ENCODE peak calls at places on chromosome 18, in eight cellular contexts. N, V, G, B, R, F, A and X are unnamed samples.

GRCh38 chr18:79405019-79405780 is 9.5 kb downstream of the NFATC1 start:
- DNase-seq in F (no peak), B (no peak), G (no peak), A (no peak), R (no peak), N (peak), V (no peak), X (no peak)

GRCh38 chr18:32460046-32460785 is 10.5 kb downstream of the GAREM1 start:
- DNase-seq in V (no peak), G (no peak), R (no peak), A (no peak), F (no peak), N (no peak), B (no peak), X (no peak)

GRCh38 chr18:49618741-49619392 is 57.0 kb downstream of the LIPG start:
- DNase-seq in R (no peak), V (no peak), A (no peak), N (no peak), F (no peak), B (no peak), G (no peak), X (no peak)

GRCh38 chr18:58235001-58235436 is 191.0 kb downstream of the NEDD4L start:
- DNase-seq in A (no peak), G (no peak), V (no peak), N (no peak), F (no peak), R (no peak), B (no peak), X (no peak)

GRCh38 chr18:11407900-11408299 is 201.5 kb upstream of the SLC35G4 start:
- DNase-seq in F (no peak), B (peak), A (no peak), R (no peak), N (no peak), G (no peak), V (no peak), X (no peak)

GRCh38 chr18:63962137-63962536 is 7.7 kb upstream of the SERPINB8 start:
- DNase-seq in V (no peak), A (no peak), G (no peak), B (no peak), F (no peak), R (no peak), N (no peak), X (no peak)

GRCh38 chr18:9335255-9336045 is 877 bp downstream of the TWSG1 start:
- DNase-seq in N (no peak), B (no peak), G (no peak), V (no peak), F (no peak), R (no peak), A (no peak), X (no peak)

GRCh38 chr18:41744664-41745063 is 210.4 kb upstream of the PIK3C3 start:
- DNase-seq in F (no peak), G (no peak), B (peak), R (no peak), A (no peak), N (no peak), V (no peak), X (no peak)

GRCh38 chr18:22556271-22556990 is 138.7 kb upstream of the CTAGE1 start:
- DNase-seq in B (no peak), N (peak), G (no peak), F (no peak), A (no peak), V (no peak), R (no peak), X (no peak)

GRCh38 chr18:46899274-46899948 is 17.9 kb downstream of the PIAS2 start:
- DNase-seq in F (no peak), G (no peak), A (no peak), V (no peak), R (no peak), B (no peak), N (no peak), X (no peak)

GRCh38 chr18:47730795-47731194 is 199.7 kb downstream of the SMAD2 start:
- DNase-seq in V (no peak), N (peak), A (no peak), B (no peak), R (no peak), G (no peak), F (no peak), X (no peak)

GRCh38 chr18:63213936-63214671 is 105.5 kb downstream of the BCL2 start:
- DNase-seq in B (no peak), G (no peak), V (no peak), R (no peak), F (no peak), A (no peak), N (no peak), X (no peak)

GRCh38 chr18:9741821-9742541 is 33.9 kb downstream of the RAB31 start:
- DNase-seq in F (no peak), N (peak), G (no peak), R (no peak), V (no peak), B (no peak), A (no peak), X (no peak)

GRCh38 chr18:12056884-12057402 is 36.7 kb upstream of the ANKRD62 start:
- DNase-seq in R (no peak), B (no peak), N (no peak), V (no peak), G (no peak), F (no peak), A (no peak), X (no peak)

GRCh38 chr18:58861853-58862252 is 2.8 kb upstream of the ZNF532 start:
- DNase-seq in N (no peak), F (no peak), R (no peak), B (peak), V (no peak), G (no peak), A (no peak), X (no peak)

GRCh38 chr18:13813271-13813849 is 10.6 kb upstream of the MC5R start:
- DNase-seq in F (peak), G (peak), A (peak), B (peak), N (no peak), V (peak), R (peak), X (no peak)

GRCh38 chr18:79883461-79884295 is 67.8 kb downstream of the SLC66A2 start:
- DNase-seq in G (no peak), B (no peak), A (no peak), F (no peak), R (no peak), V (no peak), N (no peak), X (no peak)

GRCh38 chr18:67865400-67865799 is 348.9 kb upstream of the DSEL start:
- DNase-seq in G (no peak), N (no peak), V (no peak), A (no peak), R (no peak), F (no peak), B (no peak), X (no peak)

GRCh38 chr18:56516769-56517168 is 121.6 kb downstream of the TXNL1 start:
- DNase-seq in F (no peak), G (no peak), B (no peak), V (no peak), N (no peak), A (no peak), R (no peak), X (no peak)

GRCh38 chr18:48683197-48683596 is 144.4 kb downstream of the CTIF start:
- DNase-seq in F (no peak), A (no peak), V (no peak), R (no peak), G (no peak), N (peak), B (no peak), X (no peak)

GRCh38 chr18:59446012-59446411 is 86.9 kb upstream of the LMAN1 start:
- DNase-seq in N (no peak), B (peak), V (no peak), G (no peak), R (no peak), A (no peak), F (no peak), X (no peak)

GRCh38 chr18:76445275-76445674 is 49.8 kb downstream of the ZNF516 start:
- DNase-seq in G (no peak), V (no peak), N (no peak), A (no peak), F (no peak), R (no peak), B (peak), X (no peak)

GRCh38 chr18:8623549-8624106 is 14.4 kb downstream of the RAB12 start:
- DNase-seq in A (no peak), V (peak), N (no peak), G (no peak), B (peak), F (no peak), R (no peak), X (no peak)

GRCh38 chr18:12422936-12423335 is 15.2 kb downstream of the PRELID3A start:
- DNase-seq in R (no peak), G (no peak), V (no peak), A (peak), N (no peak), F (no peak), B (no peak), X (peak)

GRCh38 chr18:59662008-59662701 is 35.1 kb downstream of the CCBE1 start:
- DNase-seq in R (no peak), F (no peak), V (no peak), N (no peak), B (peak), A (no peak), G (no peak), X (no peak)

GRCh38 chr18:63376493-63377053 is 9.6 kb upstream of the KDSR start:
- DNase-seq in G (no peak), R (no peak), F (no peak), N (no peak), B (no peak), A (no peak), V (no peak), X (no peak)